ENCODE peak calls at places on chromosome 17, in four cellular contexts. S is osteocyte; O is LHCN-M2; C is effector CD4-positive, alpha-beta T cell. A is an unnamed sample.

GRCh38 chr17:66654341-66654740 is 180.6 kb upstream of the CACNG5 start:
- DNase-seq in O (peak), C (no peak), S (no peak), A (no peak)

GRCh38 chr17:6548578-6549330 is 7.6 kb downstream of the PITPNM3 start:
- DNase-seq in S (no peak), C (no peak), O (no peak), A (no peak)

GRCh38 chr17:21388066-21388465 is 11.9 kb downstream of the KCNJ12 start:
- DNase-seq in C (no peak), O (no peak), S (no peak), A (no peak)

GRCh38 chr17:64538508-64539120 is 31.8 kb downstream of the CEP95 start:
- DNase-seq in C (no peak), O (no peak), S (no peak), A (no peak)

GRCh38 chr17:57455063-57455914 is 199.0 kb downstream of the MSI2 start:
- DNase-seq in S (no peak), O (peak), C (no peak), A (no peak)

GRCh38 chr17:82942166-82943130 is 102.6 kb upstream of the ZNF750 start:
- DNase-seq in S (no peak), O (no peak), C (no peak), A (no peak)

GRCh38 chr17:38925263-38925995 is at the start of gene LASP1NB:
- DNase-seq in S (peak), C (no peak), O (no peak), A (peak)

GRCh38 chr17:5211458-5211857 is 19.8 kb upstream of the ZNF594 start:
- DNase-seq in S (no peak), C (no peak), O (no peak), A (no peak)

GRCh38 chr17:5583426-5584382 is 605 bp downstream of the NLRP1 start:
- DNase-seq in S (peak), C (no peak), O (peak), A (no peak)

GRCh38 chr17:74810699-74811485 is 34.7 kb upstream of the NAT9 start:
- DNase-seq in C (no peak), S (no peak), O (no peak), A (no peak)

GRCh38 chr17:31511583-31511982 is 120.1 kb downstream of the RAB11FIP4 start:
- DNase-seq in S (no peak), C (no peak), O (no peak), A (no peak)

GRCh38 chr17:79215631-79216030 is 141.0 kb downstream of the ENGASE start:
- DNase-seq in C (no peak), S (no peak), O (no peak), A (no peak)

GRCh38 chr17:31654936-31655335 is 204.1 kb downstream of the COPRS start:
- DNase-seq in C (no peak), S (no peak), O (no peak), A (no peak)

GRCh38 chr17:64460955-64461354 is 12.0 kb downstream of the MILR1 start:
- DNase-seq in S (no peak), C (no peak), O (no peak), A (no peak)

GRCh38 chr17:68460096-68460495 is 2.8 kb upstream of the WIPI1 start:
- DNase-seq in C (no peak), O (no peak), S (no peak), A (no peak)

GRCh38 chr17:76139801-76140660 is 1.0 kb downstream of the FOXJ1 start:
- DNase-seq in O (no peak), S (no peak), C (no peak), A (peak)

GRCh38 chr17:13084420-13084819 is 66.6 kb upstream of the ELAC2 start:
- DNase-seq in O (no peak), S (no peak), C (no peak), A (no peak)

GRCh38 chr17:62681061-62681938 is 53.8 kb downstream of the MRC2 start:
- DNase-seq in O (no peak), C (no peak), S (no peak), A (peak)

GRCh38 chr17:31549525-31550388 is 158.3 kb downstream of the RAB11FIP4 start:
- DNase-seq in S (peak), C (peak), O (peak), A (peak)

GRCh38 chr17:40248507-40248906 is 29.4 kb downstream of the WIPF2 start:
- DNase-seq in S (no peak), C (no peak), O (no peak), A (no peak)

GRCh38 chr17:76868669-76869208 is 535 bp downstream of the MGAT5B start:
- DNase-seq in S (no peak), C (no peak), O (no peak), A (peak)

GRCh38 chr17:4928881-4929280 is 3.2 kb upstream of the GP1BA start:
- DNase-seq in C (no peak), O (no peak), S (no peak), A (no peak)

GRCh38 chr17:36863676-36864075 is 73.6 kb upstream of the LHX1 start:
- DNase-seq in O (no peak), C (no peak), S (no peak), A (no peak)

GRCh38 chr17:50630524-50631194 is 4.0 kb upstream of the ABCC3 start:
- DNase-seq in O (no peak), C (peak), S (no peak), A (peak)

GRCh38 chr17:44137891-44138709 is 3.6 kb upstream of the HROB start:
- DNase-seq in C (peak), S (peak), O (peak), A (peak)

GRCh38 chr17:12180644-12181261 is 160.1 kb downstream of the MAP2K4 start:
- DNase-seq in S (no peak), C (no peak), O (peak), A (peak)

GRCh38 chr17:46770818-46771600 is 47.5 kb downstream of the WNT3 start:
- DNase-seq in S (no peak), O (peak), C (no peak), A (peak)

GRCh38 chr17:69358688-69359596 is 32.0 kb upstream of the ABCA5 start:
- DNase-seq in C (no peak), O (no peak), S (no peak), A (peak)